ENCODE peak calls at places on chromosome 17, in ten cellular contexts. M is small intestine; R is prostate gland; H is cardiac muscle cell; X is stomach; T is naive thymus-derived CD4-positive, alpha-beta T cell; P is breast epithelium; D is IMR-90; Q is AG04450; C is HCT116. Y is an unnamed sample.

GRCh38 chr17:8711291-8711690 is 33.3 kb downstream of the CCDC42 start:
- DNase-seq in C (no peak), H (no peak), R (no peak), X (no peak), Q (no peak), M (no peak), D (no peak), P (no peak), T (no peak), Y (no peak)

GRCh38 chr17:82698974-82699442 is 510 bp upstream of the RAB40B start:
- DNase-seq in M (no peak), Q (no peak), X (no peak), C (no peak), T (no peak), P (no peak), H (no peak), R (no peak), D (no peak), Y (peak)

GRCh38 chr17:80214878-80215210 is 5.3 kb downstream of the SGSH start:
- DNase-seq in R (no peak), M (no peak), C (no peak), H (no peak), D (no peak), X (no peak), T (no peak), Q (no peak), P (no peak), Y (no peak)

GRCh38 chr17:299546-299945 is 53.1 kb downstream of the RPH3AL start:
- DNase-seq in R (no peak), P (no peak), X (no peak), Q (no peak), M (no peak), C (no peak), T (no peak), D (no peak), H (no peak), Y (peak)

GRCh38 chr17:58968662-58969061 is 138.0 kb downstream of the TRIM37 start:
- DNase-seq in P (no peak), M (no peak), H (no peak), Q (no peak), D (peak), C (no peak), T (no peak), R (no peak), X (no peak), Y (no peak)

GRCh38 chr17:31596382-31597323 is 205.2 kb downstream of the RAB11FIP4 start:
- DNase-seq in P (no peak), T (no peak), H (peak), R (no peak), Q (peak), M (no peak), X (no peak), D (peak), C (peak), Y (peak)

GRCh38 chr17:75873587-75874322 is 4.6 kb downstream of the TRIM47 start:
- DNase-seq in C (no peak), M (no peak), Q (no peak), T (no peak), D (no peak), H (no peak), P (no peak), X (no peak), R (no peak), Y (no peak)

GRCh38 chr17:53896047-53896446 is 73.3 kb downstream of the KIF2B start:
- DNase-seq in T (no peak), Q (no peak), H (no peak), X (no peak), M (no peak), R (no peak), P (no peak), D (no peak), C (no peak), Y (no peak)

GRCh38 chr17:42034059-42034458 is 14.2 kb downstream of the NKIRAS2 start:
- DNase-seq in R (no peak), H (no peak), T (no peak), Q (no peak), C (no peak), P (no peak), D (no peak), M (no peak), X (no peak), Y (no peak)

GRCh38 chr17:75921596-75921995 is 16.9 kb upstream of the MRPL38 start:
- DNase-seq in M (no peak), Q (no peak), H (no peak), R (no peak), D (no peak), C (no peak), X (no peak), T (no peak), P (no peak), Y (no peak)

GRCh38 chr17:67525239-67526135 is 148.4 kb downstream of the PITPNC1 start:
- DNase-seq in D (no peak), M (no peak), C (no peak), R (no peak), H (no peak), T (no peak), X (peak), P (no peak), Q (no peak), Y (no peak)

GRCh38 chr17:48160177-48160967 is 52.8 kb downstream of the SNX11 start:
- DNase-seq in X (peak), H (no peak), D (no peak), M (peak), P (no peak), C (no peak), R (no peak), Q (no peak), T (no peak), Y (no peak)

GRCh38 chr17:1606352-1606985 is 22.2 kb downstream of the SLC43A2 start:
- DNase-seq in C (no peak), M (no peak), H (no peak), T (no peak), D (no peak), Q (no peak), X (no peak), R (no peak), P (no peak), Y (no peak)

GRCh38 chr17:17110520-17110919 is 68.3 kb downstream of the MPRIP start:
- DNase-seq in H (no peak), M (no peak), D (no peak), P (no peak), R (no peak), T (no peak), X (no peak), C (no peak), Q (no peak), Y (no peak)

GRCh38 chr17:79388556-79389295 is 222.1 kb downstream of the RBFOX3 start:
- DNase-seq in Q (no peak), M (peak), C (peak), P (peak), D (peak), X (peak), H (peak), R (peak), T (no peak), Y (peak)

GRCh38 chr17:12927001-12927400 is 90.8 kb downstream of the ELAC2 start:
- DNase-seq in Q (no peak), H (no peak), C (no peak), R (no peak), T (no peak), X (no peak), D (no peak), P (no peak), M (no peak), Y (no peak)

GRCh38 chr17:40018211-40019121 is 3.2 kb downstream of the CSF3 start:
- DNase-seq in H (peak), D (no peak), M (no peak), C (no peak), R (no peak), Q (no peak), X (no peak), T (no peak), P (no peak), Y (no peak)

GRCh38 chr17:38510424-38511125 is 82.3 kb downstream of the ARHGAP23 start:
- DNase-seq in T (no peak), C (no peak), P (no peak), M (peak), D (no peak), Q (no peak), X (peak), R (no peak), H (peak), Y (no peak)

GRCh38 chr17:74759243-74759801 is 10.9 kb downstream of the NHERF1 start:
- DNase-seq in T (peak), M (peak), H (no peak), R (no peak), C (no peak), Q (no peak), D (no peak), X (no peak), P (no peak), Y (no peak)

GRCh38 chr17:77510133-77510796 is 369.5 kb downstream of the SEC14L1 start:
- DNase-seq in Q (no peak), X (no peak), D (no peak), H (no peak), R (no peak), M (no peak), P (no peak), C (no peak), T (no peak), Y (peak)

GRCh38 chr17:74006366-74006765 is 197.1 kb upstream of the RPL38 start:
- DNase-seq in C (no peak), X (no peak), Q (no peak), T (no peak), D (no peak), R (no peak), P (no peak), H (no peak), M (no peak), Y (no peak)

GRCh38 chr17:17018021-17018441 is 24.2 kb upstream of the MPRIP start:
- DNase-seq in C (no peak), X (no peak), R (no peak), M (no peak), H (no peak), Q (no peak), T (no peak), P (peak), D (no peak), Y (no peak)

GRCh38 chr17:77462101-77462500 is 321.3 kb downstream of the SEC14L1 start:
- DNase-seq in P (no peak), M (no peak), T (peak), D (no peak), R (no peak), C (no peak), H (no peak), X (no peak), Q (no peak), Y (no peak)

GRCh38 chr17:75105269-75106080 is 4.3 kb upstream of the ARMC7 start:
- DNase-seq in T (no peak), C (no peak), P (no peak), R (peak), Q (no peak), X (peak), H (peak), M (peak), D (peak), Y (peak)

GRCh38 chr17:62653831-62654829 is 26.7 kb downstream of the MRC2 start:
- DNase-seq in Q (no peak), M (no peak), C (no peak), P (no peak), X (peak), R (peak), D (peak), T (no peak), H (peak), Y (peak)

GRCh38 chr17:80195671-80196529 is 24.2 kb downstream of the SGSH start:
- DNase-seq in R (no peak), D (no peak), P (no peak), C (no peak), H (peak), M (no peak), X (no peak), Q (no peak), T (peak), Y (no peak)

GRCh38 chr17:3974138-3974687 is 10.0 kb upstream of the ATP2A3 start:
- DNase-seq in X (no peak), C (no peak), T (no peak), H (no peak), D (no peak), Q (no peak), M (no peak), R (no peak), P (no peak), Y (peak)

GRCh38 chr17:56973520-56973919 is 4.4 kb upstream of the SCPEP1 start:
- DNase-seq in X (no peak), M (no peak), D (peak), P (no peak), H (no peak), Q (no peak), R (peak), C (no peak), T (no peak), Y (no peak)

GRCh38 chr17:54099221-54099620 is 276.5 kb downstream of the KIF2B start:
- DNase-seq in X (no peak), M (no peak), C (no peak), T (no peak), P (no peak), Q (no peak), R (no peak), H (no peak), D (no peak), Y (no peak)

GRCh38 chr17:64378890-64379354 is 11.7 kb downstream of the PECAM1 start:
- DNase-seq in Q (no peak), P (no peak), C (no peak), R (no peak), D (no peak), H (no peak), M (no peak), T (no peak), X (peak), Y (no peak)

GRCh38 chr17:66451188-66452149 is 149.1 kb downstream of the PRKCA start:
- DNase-seq in T (no peak), P (no peak), M (peak), C (no peak), H (peak), D (no peak), R (no peak), Q (no peak), X (peak), Y (no peak)
- H3K4me3 ChIP-seq in T (no peak), P (no peak), M (no peak), C (no peak), H (no peak), D (no peak), R (no peak), Q (no peak), X (no peak), Y (no peak)

GRCh38 chr17:66351053-66351452 is 48.6 kb downstream of the PRKCA start:
- DNase-seq in P (no peak), H (no peak), D (no peak), M (peak), X (peak), C (no peak), R (no peak), Q (no peak), T (no peak), Y (peak)
- H3K27ac ChIP-seq in P (no peak), H (no peak), D (no peak), M (peak), X (peak), C (no peak), R (no peak), Q (no peak), T (no peak), Y (no peak)

GRCh38 chr17:81400939-81401726 is 5.9 kb downstream of the BAHCC1 start:
- DNase-seq in H (no peak), X (no peak), P (no peak), C (no peak), T (no peak), M (no peak), D (no peak), R (no peak), Q (no peak), Y (no peak)

GRCh38 chr17:81402530-81402941 is 7.3 kb downstream of the BAHCC1 start:
- DNase-seq in M (no peak), C (no peak), D (no peak), Q (no peak), P (no peak), T (no peak), X (no peak), R (no peak), H (no peak), Y (no peak)

GRCh38 chr17:81403040-81403467 is 7.8 kb downstream of the BAHCC1 start:
- DNase-seq in Q (no peak), H (peak), C (no peak), R (no peak), P (no peak), M (no peak), D (peak), X (no peak), T (no peak), Y (no peak)

GRCh38 chr17:81400154-81400938 is 5.1 kb downstream of the BAHCC1 start:
- DNase-seq in M (no peak), D (peak), X (peak), P (no peak), R (no peak), H (peak), Q (no peak), C (no peak), T (no peak), Y (peak)

GRCh38 chr17:81401727-81402529 is 6.7 kb downstream of the BAHCC1 start:
- DNase-seq in X (no peak), M (peak), T (no peak), H (peak), Q (no peak), P (no peak), R (no peak), C (no peak), D (no peak), Y (no peak)
- H3K4me3 ChIP-seq in X (peak), M (no peak), T (no peak), H (peak), Q (no peak), P (peak), R (no peak), C (no peak), D (no peak), Y (peak)

DNA sequence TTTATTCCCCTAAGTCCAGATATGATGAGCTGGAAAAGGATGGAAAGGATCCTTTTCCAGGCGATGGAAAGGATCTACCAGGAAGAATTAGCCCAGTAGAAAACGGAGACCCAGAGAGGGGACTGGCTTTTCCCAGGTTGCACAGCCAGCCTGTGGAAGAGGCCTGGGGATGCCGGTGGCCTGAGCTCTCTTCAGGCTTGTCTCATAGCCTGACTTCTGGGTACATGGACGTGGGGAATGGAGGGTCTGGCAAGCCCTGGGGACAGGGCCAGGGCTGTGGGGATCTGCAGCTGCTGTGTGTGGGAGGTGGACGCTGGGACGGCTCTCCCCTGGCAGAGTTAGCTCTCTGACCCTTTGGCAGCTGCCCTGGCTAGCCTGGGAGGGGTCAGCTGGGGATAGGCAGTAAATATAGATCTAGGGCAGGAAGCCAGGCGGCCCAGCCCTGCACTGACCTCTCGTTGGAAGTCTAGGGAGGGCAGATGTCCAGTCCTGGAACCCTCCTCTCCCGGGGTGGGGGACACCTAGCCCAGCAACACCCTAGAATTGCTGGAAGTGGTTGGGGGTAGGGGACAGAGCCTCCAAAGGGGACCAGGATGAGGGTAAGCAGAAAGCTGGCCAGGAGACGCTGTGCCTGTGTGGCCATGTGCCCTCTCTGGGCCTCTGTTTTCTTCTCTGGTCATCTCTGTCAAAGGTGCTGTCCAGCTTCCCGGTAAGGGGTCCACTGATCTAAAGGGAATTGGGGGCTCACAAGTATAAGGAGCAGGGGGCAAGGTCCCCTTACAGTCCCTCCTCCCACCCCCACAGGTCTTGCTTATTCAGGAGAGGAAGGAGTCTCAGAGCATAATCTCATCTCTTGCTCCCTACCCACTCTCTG is 20.4 kb downstream of the SLC4A1 start:
- DNase-seq in C (no peak), Q (no peak), H (no peak), P (no peak), R (no peak), T (no peak), X (peak), M (no peak), D (no peak), Y (no peak)
- H3K27ac ChIP-seq in C (no peak), Q (no peak), H (no peak), P (no peak), R (no peak), T (no peak), X (no peak), M (no peak), D (no peak), Y (no peak)

DNA sequence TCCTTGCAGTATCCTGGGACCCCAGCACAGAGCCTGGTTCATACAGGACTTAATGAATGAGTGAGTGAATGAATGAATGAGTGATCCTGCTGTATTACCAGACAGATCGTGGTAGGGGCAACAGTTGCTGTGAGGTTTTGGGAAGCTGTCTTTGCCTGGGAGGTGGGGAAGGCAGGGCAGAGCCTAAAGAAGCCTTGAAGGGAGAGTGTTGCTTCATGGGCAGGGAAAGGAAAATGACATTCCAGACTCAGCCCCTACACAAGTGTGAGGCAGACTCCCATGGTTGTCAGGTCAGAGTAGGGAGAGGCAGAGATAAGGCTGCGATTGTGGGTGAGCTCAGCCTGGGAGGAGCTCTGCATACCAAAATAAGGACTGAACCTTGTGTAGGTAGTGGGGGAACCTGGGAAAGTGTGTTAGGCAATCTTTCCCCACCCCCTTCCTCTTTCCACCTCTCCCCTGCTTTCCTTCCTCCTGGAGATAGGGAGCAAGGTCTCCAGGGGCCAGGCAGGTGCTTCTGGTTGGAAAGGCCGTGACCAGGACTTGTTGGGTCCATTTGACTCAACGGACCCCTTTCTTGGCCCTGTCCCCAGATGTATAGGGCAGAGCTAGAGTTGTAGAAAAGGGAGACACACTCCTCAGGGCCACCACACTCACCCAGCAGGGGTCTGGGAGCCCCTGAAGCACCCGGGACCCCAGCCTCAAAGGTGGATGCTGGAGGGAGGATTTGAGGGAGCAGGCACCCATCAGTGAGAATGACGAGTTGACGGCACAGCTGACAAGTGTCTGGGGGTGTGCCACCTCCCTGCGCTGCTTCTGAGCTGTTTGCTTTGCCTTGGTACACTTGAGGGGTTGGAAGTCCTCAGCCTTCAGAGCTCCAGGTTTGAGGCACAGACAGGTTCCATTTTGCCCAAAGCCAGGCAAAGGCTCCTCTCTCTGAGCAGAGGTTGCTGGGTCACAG is 18.5 kb upstream of the TOB1 start:
- DNase-seq in H (peak), R (no peak), P (no peak), D (no peak), Q (no peak), C (no peak), M (peak), X (peak), T (no peak), Y (no peak)
- H3K4me3 ChIP-seq in H (no peak), R (no peak), P (no peak), D (no peak), Q (no peak), C (no peak), M (no peak), X (no peak), T (no peak), Y (no peak)